ENCODE peak calls at places on chromosomes 6 and 20, in ten cellular contexts. L is A549, Z is naive B cell, C is GM12864, D is H9, S is lung, J is frontal cortex, A is KBM-7, N is T-helper 1 cell, Y is body of pancreas. R is an unnamed sample.

GRCh38 chr20:25865715-25866656 is 169.3 kb upstream of the ZNF337 start:
- DNase-seq in S (peak), D (peak), Y (peak), A (peak), C (no peak), N (peak), Z (peak), J (no peak), L (peak), R (peak)

GRCh38 chr6:136780972-136781371 is 11.3 kb downstream of the MAP3K5 start:
- DNase-seq in L (no peak), N (no peak), C (no peak), D (no peak), J (no peak), Z (no peak), Y (no peak), S (no peak), A (no peak), R (no peak)

GRCh38 chr6:13676551-13677156 is 35.0 kb downstream of the RANBP9 start:
- DNase-seq in D (no peak), S (no peak), A (no peak), Y (no peak), L (no peak), N (no peak), Z (no peak), C (no peak), J (no peak), R (no peak)

GRCh38 chr6:151067684-151068596 is 171.8 kb upstream of the AKAP12 start:
- DNase-seq in S (peak), D (no peak), Z (no peak), N (no peak), C (no peak), J (peak), Y (peak), A (no peak), L (peak), R (peak)

GRCh38 chr6:166046232-166046631 is 121.4 kb downstream of the TBXT start:
- DNase-seq in Z (no peak), C (no peak), D (no peak), N (no peak), J (no peak), Y (no peak), A (no peak), L (peak), S (no peak), R (no peak)

GRCh38 chr20:56788041-56788670 is 159.1 kb downstream of the TFAP2C start:
- DNase-seq in L (peak), A (no peak), Y (peak), S (peak), Z (no peak), J (no peak), C (no peak), D (no peak), N (no peak), R (no peak)

GRCh38 chr6:21594427-21595264 is 1.1 kb downstream of the SOX4 start:
- DNase-seq in D (no peak), L (peak), C (no peak), A (peak), Z (peak), Y (peak), N (no peak), J (peak), S (peak), R (peak)

GRCh38 chr6:27290065-27290849 is 21.8 kb downstream of the POM121L2 start:
- DNase-seq in J (no peak), L (no peak), Z (no peak), N (no peak), D (peak), A (no peak), Y (no peak), C (no peak), S (no peak), R (no peak)

GRCh38 chr6:63094947-63095346 is 116.3 kb upstream of the FKBP1C start:
- DNase-seq in J (no peak), Y (no peak), Z (no peak), D (no peak), C (no peak), L (no peak), S (no peak), N (no peak), A (no peak), R (no peak)

GRCh38 chr6:13924146-13924948 is 405 bp upstream of the RNF182 start:
- DNase-seq in C (no peak), Z (peak), N (peak), S (no peak), A (peak), J (no peak), D (peak), L (peak), Y (peak), R (peak)

GRCh38 chr6:15911753-15912504 is 217.0 kb upstream of the MYLIP start:
- DNase-seq in S (no peak), N (no peak), Z (no peak), C (no peak), A (no peak), D (peak), L (no peak), Y (no peak), J (no peak), R (no peak)

GRCh38 chr20:57964011-57964862 is 254.4 kb upstream of the PMEPA1 start:
- DNase-seq in N (no peak), A (no peak), C (no peak), J (peak), L (no peak), Y (no peak), Z (no peak), S (no peak), D (no peak), R (no peak)

GRCh38 chr20:22904905-22905304 is 130.2 kb upstream of the SSTR4 start:
- DNase-seq in S (no peak), C (no peak), Z (no peak), A (no peak), J (no peak), L (no peak), D (no peak), N (no peak), Y (no peak), R (no peak)

GRCh38 chr6:17107768-17108325 is 6.0 kb downstream of the STMND1 start:
- DNase-seq in Z (no peak), L (no peak), S (no peak), D (no peak), C (no peak), N (no peak), A (no peak), J (no peak), Y (no peak), R (no peak)

GRCh38 chr6:57262491-57262890 is 40.4 kb upstream of the RAB23 start:
- DNase-seq in D (no peak), S (peak), N (no peak), J (no peak), Y (peak), L (no peak), A (no peak), C (no peak), Z (no peak), R (no peak)

GRCh38 chr6:18692920-18693319 is 305.8 kb downstream of the RNF144B start:
- DNase-seq in N (no peak), Z (no peak), J (no peak), S (no peak), C (no peak), Y (no peak), A (no peak), D (no peak), L (no peak), R (no peak)

GRCh38 chr20:61514805-61515505 is 262.9 kb downstream of the CDH4 start:
- DNase-seq in A (no peak), J (no peak), D (no peak), Y (no peak), Z (no peak), L (no peak), N (no peak), S (no peak), C (no peak), R (no peak)

GRCh38 chr20:61935926-61936700 is 129.6 kb downstream of the TAF4 start:
- DNase-seq in C (no peak), L (no peak), Z (no peak), Y (no peak), S (no peak), J (no peak), N (no peak), A (no peak), D (no peak), R (no peak)

GRCh38 chr6:103139377-103139776 is 1720.3 kb downstream of the HACE1 start:
- DNase-seq in D (no peak), S (no peak), Y (no peak), J (no peak), Z (no peak), C (no peak), L (no peak), A (no peak), N (no peak), R (no peak)